ENCODE peak calls at places on chromosome 13, in five cellular contexts. One of them, this sample, is unnamed.

GRCh38 chr13:106372199-106373160 is 163.0 kb downstream of the EFNB2 start:
- DNase-seq in CD8-positive, alpha-beta T cell: no peak
- DNase-seq in neuronal stem cell: no peak
- DNase-seq in RWPE1: no peak
- DNase-seq in CD4-positive, alpha-beta T cell: no peak
- DNase-seq in this sample: no peak

GRCh38 chr13:99619207-99619606 is 117.9 kb downstream of the TM9SF2 start:
- DNase-seq in RWPE1: no peak
- DNase-seq in CD8-positive, alpha-beta T cell: no peak
- DNase-seq in neuronal stem cell: no peak
- DNase-seq in CD4-positive, alpha-beta T cell: no peak
- DNase-seq in this sample: no peak

GRCh38 chr13:23847545-23847944 is 41.7 kb downstream of the MIPEP start:
- DNase-seq in CD4-positive, alpha-beta T cell: no peak
- DNase-seq in neuronal stem cell: no peak
- DNase-seq in RWPE1: no peak
- DNase-seq in CD8-positive, alpha-beta T cell: no peak
- DNase-seq in this sample: no peak

GRCh38 chr13:101757446-101758039 is 305.1 kb downstream of the ITGBL1 start:
- DNase-seq in CD8-positive, alpha-beta T cell: no peak
- DNase-seq in RWPE1: peak
- DNase-seq in neuronal stem cell: no peak
- DNase-seq in CD4-positive, alpha-beta T cell: no peak
- DNase-seq in this sample: no peak

GRCh38 chr13:83879431-83880171 is 2.7 kb downstream of the SLITRK1 start:
- DNase-seq in CD4-positive, alpha-beta T cell: no peak
- DNase-seq in RWPE1: no peak
- DNase-seq in CD8-positive, alpha-beta T cell: no peak
- DNase-seq in neuronal stem cell: no peak
- DNase-seq in this sample: no peak

GRCh38 chr13:30676672-30677071 is 58.7 kb upstream of the ALOX5AP start:
- DNase-seq in CD8-positive, alpha-beta T cell: no peak
- DNase-seq in RWPE1: no peak
- DNase-seq in neuronal stem cell: no peak
- DNase-seq in CD4-positive, alpha-beta T cell: no peak
- DNase-seq in this sample: no peak

GRCh38 chr13:93900735-93901134 is 578.7 kb downstream of the DCT start:
- DNase-seq in RWPE1: no peak
- DNase-seq in neuronal stem cell: no peak
- DNase-seq in CD8-positive, alpha-beta T cell: no peak
- DNase-seq in CD4-positive, alpha-beta T cell: no peak
- DNase-seq in this sample: no peak

GRCh38 chr13:111857846-111858560 is 208.9 kb upstream of the SOX1 start:
- DNase-seq in CD8-positive, alpha-beta T cell: no peak
- DNase-seq in RWPE1: no peak
- DNase-seq in CD4-positive, alpha-beta T cell: no peak
- DNase-seq in neuronal stem cell: no peak
- DNase-seq in this sample: peak

GRCh38 chr13:111662451-111662850 is 342.0 kb downstream of the TEX29 start:
- DNase-seq in CD8-positive, alpha-beta T cell: no peak
- DNase-seq in neuronal stem cell: no peak
- DNase-seq in RWPE1: no peak
- DNase-seq in CD4-positive, alpha-beta T cell: no peak
- DNase-seq in this sample: peak

GRCh38 chr13:24128112-24128511 is 32.4 kb upstream of the SPATA13 start:
- DNase-seq in CD4-positive, alpha-beta T cell: no peak
- DNase-seq in neuronal stem cell: no peak
- DNase-seq in RWPE1: no peak
- DNase-seq in CD8-positive, alpha-beta T cell: no peak
- DNase-seq in this sample: no peak

GRCh38 chr13:27273658-27274425 is 3.2 kb downstream of the RASL11A start:
- DNase-seq in CD8-positive, alpha-beta T cell: no peak
- DNase-seq in neuronal stem cell: no peak
- DNase-seq in CD4-positive, alpha-beta T cell: no peak
- DNase-seq in RWPE1: no peak
- DNase-seq in this sample: no peak

GRCh38 chr13:24180743-24181384 is 20.3 kb downstream of the SPATA13 start:
- DNase-seq in CD4-positive, alpha-beta T cell: no peak
- DNase-seq in RWPE1: no peak
- DNase-seq in neuronal stem cell: no peak
- DNase-seq in CD8-positive, alpha-beta T cell: no peak
- DNase-seq in this sample: no peak

GRCh38 chr13:63938851-63939250 is 2523.2 kb upstream of the PCDH20 start:
- DNase-seq in CD8-positive, alpha-beta T cell: no peak
- DNase-seq in CD4-positive, alpha-beta T cell: no peak
- DNase-seq in neuronal stem cell: no peak
- DNase-seq in RWPE1: no peak
- DNase-seq in this sample: no peak

GRCh38 chr13:90806905-90807304 is 540.6 kb upstream of the MIR17HG start:
- DNase-seq in CD4-positive, alpha-beta T cell: no peak
- DNase-seq in RWPE1: no peak
- DNase-seq in neuronal stem cell: no peak
- DNase-seq in CD8-positive, alpha-beta T cell: no peak
- DNase-seq in this sample: no peak

GRCh38 chr13:102977471-102977870 is 88.7 kb downstream of the SLC10A2 start:
- DNase-seq in CD8-positive, alpha-beta T cell: no peak
- DNase-seq in RWPE1: no peak
- DNase-seq in neuronal stem cell: no peak
- DNase-seq in CD4-positive, alpha-beta T cell: no peak
- DNase-seq in this sample: no peak

GRCh38 chr13:67281476-67281875 is 51.3 kb upstream of the PCDH9 start:
- DNase-seq in neuronal stem cell: no peak
- DNase-seq in RWPE1: no peak
- DNase-seq in CD8-positive, alpha-beta T cell: no peak
- DNase-seq in CD4-positive, alpha-beta T cell: no peak
- DNase-seq in this sample: no peak

GRCh38 chr13:76928456-76928855 is 19.9 kb upstream of the ACOD1 start:
- DNase-seq in RWPE1: no peak
- DNase-seq in neuronal stem cell: no peak
- DNase-seq in CD8-positive, alpha-beta T cell: no peak
- DNase-seq in CD4-positive, alpha-beta T cell: no peak
- DNase-seq in this sample: no peak

GRCh38 chr13:76798037-76798436 is 88.2 kb downstream of the KCTD12 start:
- DNase-seq in CD4-positive, alpha-beta T cell: no peak
- DNase-seq in RWPE1: no peak
- DNase-seq in CD8-positive, alpha-beta T cell: no peak
- DNase-seq in neuronal stem cell: no peak
- DNase-seq in this sample: no peak

GRCh38 chr13:101535192-101535746 is 82.8 kb downstream of the ITGBL1 start:
- DNase-seq in CD4-positive, alpha-beta T cell: no peak
- DNase-seq in neuronal stem cell: no peak
- DNase-seq in CD8-positive, alpha-beta T cell: no peak
- DNase-seq in RWPE1: no peak
- DNase-seq in this sample: no peak

GRCh38 chr13:93226623-93227279 is at the start of gene GPC6:
- DNase-seq in CD8-positive, alpha-beta T cell: no peak
- DNase-seq in RWPE1: no peak
- DNase-seq in neuronal stem cell: peak
- DNase-seq in CD4-positive, alpha-beta T cell: no peak
- DNase-seq in this sample: no peak

GRCh38 chr13:110163020-110163658 is 143.8 kb downstream of the COL4A1 start:
- DNase-seq in CD4-positive, alpha-beta T cell: no peak
- DNase-seq in neuronal stem cell: no peak
- DNase-seq in RWPE1: no peak
- DNase-seq in CD8-positive, alpha-beta T cell: no peak
- DNase-seq in this sample: peak

GRCh38 chr13:112140366-112140765 is 73.4 kb downstream of the SOX1 start:
- DNase-seq in neuronal stem cell: no peak
- DNase-seq in CD8-positive, alpha-beta T cell: no peak
- DNase-seq in CD4-positive, alpha-beta T cell: no peak
- DNase-seq in RWPE1: no peak
- DNase-seq in this sample: no peak

GRCh38 chr13:46647514-46648065 is 94.6 kb downstream of the LRCH1 start:
- DNase-seq in RWPE1: no peak
- DNase-seq in neuronal stem cell: no peak
- DNase-seq in CD4-positive, alpha-beta T cell: no peak
- DNase-seq in CD8-positive, alpha-beta T cell: no peak
- DNase-seq in this sample: no peak

GRCh38 chr13:72651196-72651595 is 76.2 kb downstream of the MZT1 start:
- DNase-seq in CD8-positive, alpha-beta T cell: no peak
- DNase-seq in CD4-positive, alpha-beta T cell: no peak
- DNase-seq in neuronal stem cell: peak
- DNase-seq in RWPE1: no peak
- DNase-seq in this sample: no peak

GRCh38 chr13:105016266-105016665 is 1519.2 kb downstream of the EFNB2 start:
- DNase-seq in CD8-positive, alpha-beta T cell: no peak
- DNase-seq in neuronal stem cell: no peak
- DNase-seq in CD4-positive, alpha-beta T cell: no peak
- DNase-seq in RWPE1: no peak
- DNase-seq in this sample: no peak

GRCh38 chr13:82076421-82076820 is 1735.5 kb upstream of the SPRY2 start:
- DNase-seq in CD8-positive, alpha-beta T cell: no peak
- DNase-seq in neuronal stem cell: no peak
- DNase-seq in RWPE1: no peak
- DNase-seq in CD4-positive, alpha-beta T cell: no peak
- DNase-seq in this sample: no peak
- H3K27ac ChIP-seq in CD8-positive, alpha-beta T cell: no peak
- H3K27ac ChIP-seq in neuronal stem cell: no peak
- H3K27ac ChIP-seq in RWPE1: no peak
- H3K27ac ChIP-seq in CD4-positive, alpha-beta T cell: no peak
- H3K27ac ChIP-seq in this sample: no peak

GRCh38 chr13:113901231-113901630 is 37.4 kb upstream of the GAS6 start:
- DNase-seq in neuronal stem cell: no peak
- DNase-seq in CD8-positive, alpha-beta T cell: no peak
- DNase-seq in RWPE1: no peak
- DNase-seq in CD4-positive, alpha-beta T cell: no peak
- DNase-seq in this sample: peak
- H3K27ac ChIP-seq in neuronal stem cell: no peak
- H3K27ac ChIP-seq in CD8-positive, alpha-beta T cell: no peak
- H3K27ac ChIP-seq in RWPE1: peak
- H3K27ac ChIP-seq in CD4-positive, alpha-beta T cell: no peak
- H3K27ac ChIP-seq in this sample: peak

GRCh38 chr13:53201454-53202225 is 173.0 kb downstream of the OLFM4 start:
- DNase-seq in CD4-positive, alpha-beta T cell: no peak
- DNase-seq in RWPE1: peak
- DNase-seq in neuronal stem cell: peak
- DNase-seq in CD8-positive, alpha-beta T cell: no peak
- DNase-seq in this sample: no peak

GRCh38 chr13:53200075-53200474 is 171.5 kb downstream of the OLFM4 start:
- DNase-seq in RWPE1: no peak
- DNase-seq in CD8-positive, alpha-beta T cell: no peak
- DNase-seq in neuronal stem cell: no peak
- DNase-seq in CD4-positive, alpha-beta T cell: no peak
- DNase-seq in this sample: no peak

GRCh38 chr13:53206455-53206854 is 177.8 kb downstream of the OLFM4 start:
- DNase-seq in neuronal stem cell: no peak
- DNase-seq in CD8-positive, alpha-beta T cell: no peak
- DNase-seq in RWPE1: peak
- DNase-seq in CD4-positive, alpha-beta T cell: no peak
- DNase-seq in this sample: no peak

GRCh38 chr13:53200498-53201453 is 172.2 kb downstream of the OLFM4 start:
- DNase-seq in RWPE1: peak
- DNase-seq in CD8-positive, alpha-beta T cell: no peak
- DNase-seq in neuronal stem cell: peak
- DNase-seq in CD4-positive, alpha-beta T cell: no peak
- DNase-seq in this sample: no peak

GRCh38 chr13:53204598-53204997 is 176.0 kb downstream of the OLFM4 start:
- DNase-seq in neuronal stem cell: no peak
- DNase-seq in CD4-positive, alpha-beta T cell: no peak
- DNase-seq in CD8-positive, alpha-beta T cell: no peak
- DNase-seq in RWPE1: no peak
- DNase-seq in this sample: no peak
- H3K27ac ChIP-seq in neuronal stem cell: no peak
- H3K27ac ChIP-seq in CD4-positive, alpha-beta T cell: no peak
- H3K27ac ChIP-seq in CD8-positive, alpha-beta T cell: no peak
- H3K27ac ChIP-seq in RWPE1: no peak
- H3K27ac ChIP-seq in this sample: no peak

GRCh38 chr13:40391788-40392187 is 274.7 kb downstream of the FOXO1 start:
- DNase-seq in neuronal stem cell: no peak
- DNase-seq in CD8-positive, alpha-beta T cell: no peak
- DNase-seq in CD4-positive, alpha-beta T cell: no peak
- DNase-seq in RWPE1: no peak
- DNase-seq in this sample: no peak
- H3K27ac ChIP-seq in neuronal stem cell: no peak
- H3K27ac ChIP-seq in CD8-positive, alpha-beta T cell: no peak
- H3K27ac ChIP-seq in CD4-positive, alpha-beta T cell: no peak
- H3K27ac ChIP-seq in RWPE1: no peak
- H3K27ac ChIP-seq in this sample: no peak

GRCh38 chr13:21137696-21138095 is 38.7 kb downstream of the SKA3 start:
- DNase-seq in CD4-positive, alpha-beta T cell: no peak
- DNase-seq in RWPE1: no peak
- DNase-seq in CD8-positive, alpha-beta T cell: no peak
- DNase-seq in neuronal stem cell: no peak
- DNase-seq in this sample: no peak

GRCh38 chr13:21138561-21138960 is 37.8 kb downstream of the SKA3 start:
- DNase-seq in RWPE1: no peak
- DNase-seq in CD4-positive, alpha-beta T cell: no peak
- DNase-seq in CD8-positive, alpha-beta T cell: no peak
- DNase-seq in neuronal stem cell: no peak
- DNase-seq in this sample: no peak

GRCh38 chr13:21134475-21134874 is 41.9 kb downstream of the SKA3 start:
- DNase-seq in RWPE1: no peak
- DNase-seq in CD8-positive, alpha-beta T cell: no peak
- DNase-seq in CD4-positive, alpha-beta T cell: no peak
- DNase-seq in neuronal stem cell: no peak
- DNase-seq in this sample: no peak

GRCh38 chr13:21142766-21143165 is 33.6 kb downstream of the SKA3 start:
- DNase-seq in neuronal stem cell: no peak
- DNase-seq in CD8-positive, alpha-beta T cell: no peak
- DNase-seq in CD4-positive, alpha-beta T cell: no peak
- DNase-seq in RWPE1: no peak
- DNase-seq in this sample: no peak

DNA sequence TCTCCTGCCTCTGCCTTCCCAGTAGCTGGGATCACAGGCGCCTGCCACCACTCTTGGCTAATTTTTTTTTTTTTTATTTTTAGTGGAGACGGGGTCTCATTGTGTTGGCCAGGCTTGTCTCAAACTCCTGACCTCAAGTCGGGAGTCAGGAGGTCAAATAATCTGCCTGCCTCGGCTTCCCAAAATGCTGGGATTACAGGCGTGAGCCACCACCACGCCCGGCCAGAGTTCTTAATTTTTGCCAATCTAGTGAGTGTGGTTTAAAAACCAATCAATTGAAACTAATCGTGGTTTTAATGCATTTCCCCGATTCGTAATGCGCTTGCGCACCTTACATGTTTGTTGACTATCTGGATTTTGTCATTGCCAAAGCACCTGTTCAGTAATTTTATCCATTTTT is 37.0 kb downstream of the SKA3 start:
- DNase-seq in CD8-positive, alpha-beta T cell: no peak
- DNase-seq in RWPE1: no peak
- DNase-seq in neuronal stem cell: no peak
- DNase-seq in CD4-positive, alpha-beta T cell: no peak
- DNase-seq in this sample: no peak
- H3K27ac ChIP-seq in CD8-positive, alpha-beta T cell: peak
- H3K27ac ChIP-seq in RWPE1: no peak
- H3K27ac ChIP-seq in neuronal stem cell: no peak
- H3K27ac ChIP-seq in CD4-positive, alpha-beta T cell: peak
- H3K27ac ChIP-seq in this sample: no peak